ENCODE peak calls at places on chromosome 1, in seven cellular contexts. One of them, this sample, is unnamed.

GRCh38 chr1:184101571-184101970 is 50.0 kb downstream of the TSEN15 start:
- DNase-seq in stimulated activated CD8-positive, alpha-beta memory T cell treated with anti-CD3 and anti-CD28 coated beads, Interleukin-15, amount 100 ng/mL, for 24 hours: no peak
- DNase-seq in activated T-helper 1 cell treated with anti-CD3 and anti-CD28 coated beads, Interleukin-2, amount 50 U/mL, for 16 hours: no peak
- DNase-seq in NCI-H1417 treated with DMSO at 0.1 percent for 48 hours: no peak
- DNase-seq in NCI-H748 treated with DMSO at 0.1 percent for 48 hours: no peak
- DNase-seq in A172: no peak
- DNase-seq in ureter: no peak
- DNase-seq in this sample: no peak

GRCh38 chr1:167499657-167500056 is 18.7 kb downstream of the CD247 start:
- DNase-seq in stimulated activated CD8-positive, alpha-beta memory T cell treated with anti-CD3 and anti-CD28 coated beads, Interleukin-15, amount 100 ng/mL, for 24 hours: no peak
- DNase-seq in activated T-helper 1 cell treated with anti-CD3 and anti-CD28 coated beads, Interleukin-2, amount 50 U/mL, for 16 hours: no peak
- DNase-seq in NCI-H1417 treated with DMSO at 0.1 percent for 48 hours: no peak
- DNase-seq in NCI-H748 treated with DMSO at 0.1 percent for 48 hours: no peak
- DNase-seq in A172: no peak
- DNase-seq in ureter: no peak
- DNase-seq in this sample: no peak

GRCh38 chr1:60503216-60503615 is 429.6 kb upstream of the C1orf87 start:
- DNase-seq in stimulated activated CD8-positive, alpha-beta memory T cell treated with anti-CD3 and anti-CD28 coated beads, Interleukin-15, amount 100 ng/mL, for 24 hours: no peak
- DNase-seq in activated T-helper 1 cell treated with anti-CD3 and anti-CD28 coated beads, Interleukin-2, amount 50 U/mL, for 16 hours: no peak
- DNase-seq in NCI-H1417 treated with DMSO at 0.1 percent for 48 hours: no peak
- DNase-seq in NCI-H748 treated with DMSO at 0.1 percent for 48 hours: no peak
- DNase-seq in A172: no peak
- DNase-seq in ureter: no peak
- DNase-seq in this sample: no peak

GRCh38 chr1:8357329-8358101 is 39.6 kb downstream of the SLC45A1 start:
- DNase-seq in stimulated activated CD8-positive, alpha-beta memory T cell treated with anti-CD3 and anti-CD28 coated beads, Interleukin-15, amount 100 ng/mL, for 24 hours: no peak
- DNase-seq in activated T-helper 1 cell treated with anti-CD3 and anti-CD28 coated beads, Interleukin-2, amount 50 U/mL, for 16 hours: no peak
- DNase-seq in NCI-H1417 treated with DMSO at 0.1 percent for 48 hours: no peak
- DNase-seq in NCI-H748 treated with DMSO at 0.1 percent for 48 hours: no peak
- DNase-seq in A172: no peak
- DNase-seq in ureter: no peak
- DNase-seq in this sample: no peak

GRCh38 chr1:178796013-178796412 is 71.0 kb downstream of the RALGPS2 start:
- DNase-seq in stimulated activated CD8-positive, alpha-beta memory T cell treated with anti-CD3 and anti-CD28 coated beads, Interleukin-15, amount 100 ng/mL, for 24 hours: no peak
- DNase-seq in activated T-helper 1 cell treated with anti-CD3 and anti-CD28 coated beads, Interleukin-2, amount 50 U/mL, for 16 hours: no peak
- DNase-seq in NCI-H1417 treated with DMSO at 0.1 percent for 48 hours: no peak
- DNase-seq in NCI-H748 treated with DMSO at 0.1 percent for 48 hours: no peak
- DNase-seq in A172: no peak
- DNase-seq in ureter: no peak
- DNase-seq in this sample: no peak

GRCh38 chr1:34792868-34793727 is at the start of gene GJA4:
- DNase-seq in stimulated activated CD8-positive, alpha-beta memory T cell treated with anti-CD3 and anti-CD28 coated beads, Interleukin-15, amount 100 ng/mL, for 24 hours: no peak
- DNase-seq in activated T-helper 1 cell treated with anti-CD3 and anti-CD28 coated beads, Interleukin-2, amount 50 U/mL, for 16 hours: no peak
- DNase-seq in NCI-H1417 treated with DMSO at 0.1 percent for 48 hours: no peak
- DNase-seq in NCI-H748 treated with DMSO at 0.1 percent for 48 hours: no peak
- DNase-seq in A172: no peak
- DNase-seq in ureter: no peak
- DNase-seq in this sample: no peak

GRCh38 chr1:112522621-112523020 is 13.9 kb downstream of the WNT2B start:
- DNase-seq in stimulated activated CD8-positive, alpha-beta memory T cell treated with anti-CD3 and anti-CD28 coated beads, Interleukin-15, amount 100 ng/mL, for 24 hours: no peak
- DNase-seq in activated T-helper 1 cell treated with anti-CD3 and anti-CD28 coated beads, Interleukin-2, amount 50 U/mL, for 16 hours: no peak
- DNase-seq in NCI-H1417 treated with DMSO at 0.1 percent for 48 hours: no peak
- DNase-seq in NCI-H748 treated with DMSO at 0.1 percent for 48 hours: no peak
- DNase-seq in A172: peak
- DNase-seq in ureter: no peak
- DNase-seq in this sample: no peak

GRCh38 chr1:6336946-6337622 is 56.5 kb downstream of the ACOT7 start:
- DNase-seq in stimulated activated CD8-positive, alpha-beta memory T cell treated with anti-CD3 and anti-CD28 coated beads, Interleukin-15, amount 100 ng/mL, for 24 hours: no peak
- DNase-seq in activated T-helper 1 cell treated with anti-CD3 and anti-CD28 coated beads, Interleukin-2, amount 50 U/mL, for 16 hours: no peak
- DNase-seq in NCI-H1417 treated with DMSO at 0.1 percent for 48 hours: no peak
- DNase-seq in NCI-H748 treated with DMSO at 0.1 percent for 48 hours: no peak
- DNase-seq in A172: no peak
- DNase-seq in ureter: no peak
- DNase-seq in this sample: no peak

GRCh38 chr1:204409111-204409510 is 2.5 kb downstream of the PPP1R15B start:
- DNase-seq in stimulated activated CD8-positive, alpha-beta memory T cell treated with anti-CD3 and anti-CD28 coated beads, Interleukin-15, amount 100 ng/mL, for 24 hours: no peak
- DNase-seq in activated T-helper 1 cell treated with anti-CD3 and anti-CD28 coated beads, Interleukin-2, amount 50 U/mL, for 16 hours: no peak
- DNase-seq in NCI-H1417 treated with DMSO at 0.1 percent for 48 hours: no peak
- DNase-seq in NCI-H748 treated with DMSO at 0.1 percent for 48 hours: no peak
- DNase-seq in A172: no peak
- DNase-seq in ureter: no peak
- DNase-seq in this sample: no peak

GRCh38 chr1:14543191-14543849 is 55.2 kb upstream of the KAZN start:
- DNase-seq in stimulated activated CD8-positive, alpha-beta memory T cell treated with anti-CD3 and anti-CD28 coated beads, Interleukin-15, amount 100 ng/mL, for 24 hours: no peak
- DNase-seq in activated T-helper 1 cell treated with anti-CD3 and anti-CD28 coated beads, Interleukin-2, amount 50 U/mL, for 16 hours: no peak
- DNase-seq in NCI-H1417 treated with DMSO at 0.1 percent for 48 hours: no peak
- DNase-seq in NCI-H748 treated with DMSO at 0.1 percent for 48 hours: no peak
- DNase-seq in A172: peak
- DNase-seq in ureter: no peak
- DNase-seq in this sample: no peak

This sample was measured in NCI-H1930.